ENCODE peak calls at places on chromosome 19, in five cellular contexts. One of them, this sample, is unnamed.
A peak's percentile ranks its signal among the peaks of the same experiment; 100 is the strongest.

GRCh38 chr19:11422163-11423068 is 3.3 kb upstream of the RGL3 start:
- DNase-seq in choroid plexus epithelial cell: peak; percentile 26
- DNase-seq in brain microvascular endothelial cell: peak; percentile 33
- DNase-seq in heart right ventricle: peak; percentile 79
- DNase-seq in neural progenitor cell: peak; percentile 64
- DNase-seq in this sample: no peak

GRCh38 chr19:18697680-18698079 is 14.2 kb downstream of the CRTC1 start:
- DNase-seq in choroid plexus epithelial cell: no peak
- DNase-seq in brain microvascular endothelial cell: no peak
- DNase-seq in heart right ventricle: no peak
- DNase-seq in neural progenitor cell: no peak
- DNase-seq in this sample: no peak

GRCh38 chr19:2176336-2176994 is 12.7 kb downstream of the DOT1L start:
- DNase-seq in choroid plexus epithelial cell: no peak
- DNase-seq in brain microvascular endothelial cell: no peak
- DNase-seq in heart right ventricle: no peak
- DNase-seq in neural progenitor cell: no peak
- DNase-seq in this sample: no peak

GRCh38 chr19:14410054-14410774 is 8.9 kb downstream of the DDX39A start:
- DNase-seq in choroid plexus epithelial cell: no peak
- DNase-seq in brain microvascular endothelial cell: no peak
- DNase-seq in heart right ventricle: no peak
- DNase-seq in neural progenitor cell: no peak
- DNase-seq in this sample: no peak

GRCh38 chr19:17234911-17235617 is 9.0 kb downstream of the OCEL1 start:
- DNase-seq in choroid plexus epithelial cell: peak; percentile 56
- DNase-seq in brain microvascular endothelial cell: peak; percentile 29
- DNase-seq in heart right ventricle: no peak
- DNase-seq in neural progenitor cell: peak; percentile 76
- DNase-seq in this sample: no peak

GRCh38 chr19:6414033-6414643 is 10.5 kb downstream of the KHSRP start:
- DNase-seq in choroid plexus epithelial cell: no peak
- DNase-seq in brain microvascular endothelial cell: no peak
- DNase-seq in heart right ventricle: no peak
- DNase-seq in neural progenitor cell: peak; percentile 38
- DNase-seq in this sample: no peak

GRCh38 chr19:32396046-32396652 is 9.4 kb upstream of the DPY19L3 start:
- DNase-seq in choroid plexus epithelial cell: no peak
- DNase-seq in brain microvascular endothelial cell: no peak
- DNase-seq in heart right ventricle: no peak
- DNase-seq in neural progenitor cell: no peak
- DNase-seq in this sample: no peak

GRCh38 chr19:47094557-47095517 is 18.7 kb downstream of the ZC3H4 start:
- DNase-seq in choroid plexus epithelial cell: peak; percentile 47
- DNase-seq in brain microvascular endothelial cell: no peak
- DNase-seq in heart right ventricle: no peak
- DNase-seq in neural progenitor cell: no peak
- DNase-seq in this sample: no peak

GRCh38 chr19:55526216-55527196 is 10.4 kb downstream of the SBK2 start:
- DNase-seq in choroid plexus epithelial cell: peak; percentile 92
- DNase-seq in brain microvascular endothelial cell: peak; percentile 62
- DNase-seq in heart right ventricle: peak; percentile 72
- DNase-seq in neural progenitor cell: no peak
- DNase-seq in this sample: no peak

GRCh38 chr19:16828990-16829821 is at the start of gene SIN3B:
- DNase-seq in choroid plexus epithelial cell: peak; percentile 92
- DNase-seq in brain microvascular endothelial cell: peak; percentile 71
- DNase-seq in heart right ventricle: peak; percentile 82
- DNase-seq in neural progenitor cell: peak; percentile 93
- DNase-seq in this sample: no peak

GRCh38 chr19:18300930-18301717 is 19.7 kb upstream of the JUND start:
- DNase-seq in choroid plexus epithelial cell: peak; percentile 54
- DNase-seq in brain microvascular endothelial cell: peak; percentile 45
- DNase-seq in heart right ventricle: peak; percentile 84
- DNase-seq in neural progenitor cell: no peak
- DNase-seq in this sample: no peak

GRCh38 chr19:31527443-31527842 is 178.2 kb upstream of the TSHZ3 start:
- DNase-seq in choroid plexus epithelial cell: no peak
- DNase-seq in brain microvascular endothelial cell: no peak
- DNase-seq in heart right ventricle: no peak
- DNase-seq in neural progenitor cell: no peak
- DNase-seq in this sample: no peak

GRCh38 chr19:21328402-21328801 is 808 bp downstream of the ZNF708 start:
- DNase-seq in choroid plexus epithelial cell: peak; percentile 12
- DNase-seq in brain microvascular endothelial cell: no peak
- DNase-seq in heart right ventricle: no peak
- DNase-seq in neural progenitor cell: peak; percentile 68
- DNase-seq in this sample: no peak

GRCh38 chr19:17205237-17206140 is 9.7 kb upstream of the USE1 start:
- DNase-seq in choroid plexus epithelial cell: peak; percentile 83
- DNase-seq in brain microvascular endothelial cell: peak; percentile 29
- DNase-seq in heart right ventricle: peak; percentile 37
- DNase-seq in neural progenitor cell: peak; percentile 75
- DNase-seq in this sample: no peak

GRCh38 chr19:4359627-4360000 is 16.3 kb downstream of the MPND start:
- DNase-seq in choroid plexus epithelial cell: no peak
- DNase-seq in brain microvascular endothelial cell: no peak
- DNase-seq in heart right ventricle: no peak
- DNase-seq in neural progenitor cell: no peak
- DNase-seq in this sample: no peak

GRCh38 chr19:2195914-2196313 is 32.2 kb downstream of the DOT1L start:
- DNase-seq in choroid plexus epithelial cell: no peak
- DNase-seq in brain microvascular endothelial cell: no peak
- DNase-seq in heart right ventricle: no peak
- DNase-seq in neural progenitor cell: no peak
- DNase-seq in this sample: no peak

GRCh38 chr19:33511346-33511745 is 10.2 kb downstream of the PEPD start:
- DNase-seq in choroid plexus epithelial cell: no peak
- DNase-seq in brain microvascular endothelial cell: no peak
- DNase-seq in heart right ventricle: no peak
- DNase-seq in neural progenitor cell: no peak
- DNase-seq in this sample: no peak

GRCh38 chr19:19742773-19743172 is 9.9 kb upstream of the ZNF14 start:
- DNase-seq in choroid plexus epithelial cell: no peak
- DNase-seq in brain microvascular endothelial cell: no peak
- DNase-seq in heart right ventricle: no peak
- DNase-seq in neural progenitor cell: no peak
- DNase-seq in this sample: no peak

GRCh38 chr19:18014197-18014596 is 6.2 kb downstream of the ARRDC2 start:
- DNase-seq in choroid plexus epithelial cell: peak; percentile 41
- DNase-seq in brain microvascular endothelial cell: no peak
- DNase-seq in heart right ventricle: no peak
- DNase-seq in neural progenitor cell: no peak
- DNase-seq in this sample: no peak

GRCh38 chr19:55091955-55092354 is 16.3 kb downstream of the EPS8L1 start:
- DNase-seq in choroid plexus epithelial cell: no peak
- DNase-seq in brain microvascular endothelial cell: no peak
- DNase-seq in heart right ventricle: no peak
- DNase-seq in neural progenitor cell: peak; percentile 62
- DNase-seq in this sample: no peak

GRCh38 chr19:40611096-40611495 is 9.9 kb downstream of the LTBP4 start:
- DNase-seq in choroid plexus epithelial cell: no peak
- DNase-seq in brain microvascular endothelial cell: no peak
- DNase-seq in heart right ventricle: no peak
- DNase-seq in neural progenitor cell: no peak
- DNase-seq in this sample: no peak

GRCh38 chr19:19637186-19637522 is 6.3 kb downstream of the GMIP start:
- DNase-seq in choroid plexus epithelial cell: no peak
- DNase-seq in brain microvascular endothelial cell: no peak
- DNase-seq in heart right ventricle: no peak
- DNase-seq in neural progenitor cell: no peak
- DNase-seq in this sample: no peak

GRCh38 chr19:44228318-44228717 is 16.0 kb downstream of the ZNF227 start:
- DNase-seq in choroid plexus epithelial cell: no peak
- DNase-seq in brain microvascular endothelial cell: no peak
- DNase-seq in heart right ventricle: no peak
- DNase-seq in neural progenitor cell: no peak
- DNase-seq in this sample: no peak

GRCh38 chr19:9836021-9836420 is 903 bp downstream of the PIN1 start:
- DNase-seq in choroid plexus epithelial cell: peak; percentile 60
- DNase-seq in brain microvascular endothelial cell: peak; percentile 40
- DNase-seq in heart right ventricle: no peak
- DNase-seq in neural progenitor cell: no peak
- DNase-seq in this sample: no peak

DNA sequence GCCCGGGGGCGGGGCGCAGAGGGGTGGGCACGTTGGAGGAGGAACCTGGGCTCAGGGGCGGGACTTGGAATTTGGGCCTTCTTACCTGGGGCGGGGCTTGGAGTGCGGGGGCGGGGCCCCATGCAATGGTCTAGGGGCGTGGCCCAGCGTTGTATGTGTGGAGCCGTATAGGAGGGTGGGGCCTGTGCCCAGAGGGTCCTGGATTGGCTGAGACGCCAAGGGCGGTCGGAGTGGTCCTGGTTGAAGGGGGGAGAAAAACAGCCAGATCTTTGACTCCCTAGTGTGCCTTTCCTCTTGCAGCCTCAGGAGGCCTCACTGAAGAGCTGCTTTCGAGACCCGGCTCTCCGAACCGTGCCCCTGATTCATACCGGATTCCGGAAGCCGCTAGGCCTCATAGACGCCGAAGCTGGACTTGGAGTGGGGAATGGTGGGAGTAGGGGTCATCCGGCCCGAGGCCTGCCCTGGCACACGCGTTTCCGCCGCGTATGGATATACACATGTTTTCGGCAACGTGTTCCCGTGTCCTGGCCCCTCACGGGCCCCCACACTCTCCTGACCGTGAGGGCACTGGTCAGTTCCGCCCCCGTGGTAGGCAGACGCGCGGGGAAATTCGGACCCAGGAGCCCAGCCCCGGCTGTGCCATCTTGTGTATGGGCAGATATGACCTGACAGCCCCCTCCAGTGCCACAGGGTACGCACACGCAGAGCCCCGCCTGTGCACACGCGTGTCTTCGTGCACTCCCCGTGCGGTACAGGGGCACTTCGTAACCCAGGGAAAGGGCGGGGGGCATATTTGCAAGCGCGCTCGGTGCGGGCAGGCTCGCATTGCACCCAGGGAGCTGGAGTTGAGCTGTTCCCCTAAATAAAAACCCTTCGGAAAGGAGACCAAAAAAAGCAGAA is 661 bp upstream of the PRR12 start:
- DNase-seq in choroid plexus epithelial cell: peak; percentile 99
- DNase-seq in brain microvascular endothelial cell: peak; percentile 97
- DNase-seq in heart right ventricle: peak; percentile 94
- DNase-seq in neural progenitor cell: peak; percentile 99
- DNase-seq in this sample: peak; percentile 67
- TF ChIP-seq CTCF in choroid plexus epithelial cell: peak; percentile 21
- TF ChIP-seq CTCF in brain microvascular endothelial cell: peak; percentile 29
- TF ChIP-seq CTCF in heart right ventricle: no peak
- TF ChIP-seq CTCF in neural progenitor cell: no peak
- TF ChIP-seq CTCF in this sample: no peak

DNA sequence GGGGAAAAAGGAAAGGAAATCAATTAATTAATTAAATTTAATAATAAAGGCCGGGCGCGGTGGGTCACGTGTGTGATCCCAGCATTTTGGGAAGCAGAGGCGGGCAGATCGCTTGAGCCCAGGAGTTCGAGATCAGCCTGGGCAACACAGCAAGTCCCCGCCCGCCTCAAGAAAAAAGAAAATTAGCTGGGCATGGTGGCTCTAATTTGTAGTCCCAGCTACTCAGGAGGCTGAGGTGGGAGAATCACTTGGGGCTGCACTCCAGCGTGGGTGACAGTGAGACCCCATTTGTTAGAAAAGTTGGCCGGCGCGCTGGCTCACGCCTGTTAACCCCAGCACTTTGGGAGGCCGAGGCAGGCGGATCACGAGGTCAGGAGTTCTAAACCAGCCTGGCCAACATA is 733 bp upstream of the CD320 start:
- DNase-seq in choroid plexus epithelial cell: no peak
- DNase-seq in brain microvascular endothelial cell: no peak
- DNase-seq in heart right ventricle: peak; percentile 5
- DNase-seq in neural progenitor cell: no peak
- DNase-seq in this sample: no peak
- H3K4me3 ChIP-seq in choroid plexus epithelial cell: peak overlapping the region; percentile 67
- H3K4me3 ChIP-seq in brain microvascular endothelial cell: peak overlapping the region; percentile 65
- H3K4me3 ChIP-seq in heart right ventricle: peak overlapping the region; percentile 65
- H3K4me3 ChIP-seq in neural progenitor cell: peak overlapping the region; percentile 57
- H3K4me3 ChIP-seq in this sample: no peak overlapping the region

GRCh38 chr19:3344608-3345598 is 21.5 kb upstream of the NFIC start:
- DNase-seq in choroid plexus epithelial cell: no peak
- DNase-seq in brain microvascular endothelial cell: no peak
- DNase-seq in heart right ventricle: no peak
- DNase-seq in neural progenitor cell: no peak
- DNase-seq in this sample: no peak

GRCh38 chr19:3346677-3347353 is 19.6 kb upstream of the NFIC start:
- DNase-seq in choroid plexus epithelial cell: no peak
- DNase-seq in brain microvascular endothelial cell: no peak
- DNase-seq in heart right ventricle: peak; percentile 69
- DNase-seq in neural progenitor cell: no peak
- DNase-seq in this sample: no peak

GRCh38 chr19:3345850-3346460 is 20.4 kb upstream of the NFIC start:
- DNase-seq in choroid plexus epithelial cell: no peak
- DNase-seq in brain microvascular endothelial cell: no peak
- DNase-seq in heart right ventricle: no peak
- DNase-seq in neural progenitor cell: no peak
- DNase-seq in this sample: no peak

GRCh38 chr19:3342246-3342645 is 24.1 kb upstream of the NFIC start:
- DNase-seq in choroid plexus epithelial cell: no peak
- DNase-seq in brain microvascular endothelial cell: no peak
- DNase-seq in heart right ventricle: no peak
- DNase-seq in neural progenitor cell: no peak
- DNase-seq in this sample: no peak

DNA sequence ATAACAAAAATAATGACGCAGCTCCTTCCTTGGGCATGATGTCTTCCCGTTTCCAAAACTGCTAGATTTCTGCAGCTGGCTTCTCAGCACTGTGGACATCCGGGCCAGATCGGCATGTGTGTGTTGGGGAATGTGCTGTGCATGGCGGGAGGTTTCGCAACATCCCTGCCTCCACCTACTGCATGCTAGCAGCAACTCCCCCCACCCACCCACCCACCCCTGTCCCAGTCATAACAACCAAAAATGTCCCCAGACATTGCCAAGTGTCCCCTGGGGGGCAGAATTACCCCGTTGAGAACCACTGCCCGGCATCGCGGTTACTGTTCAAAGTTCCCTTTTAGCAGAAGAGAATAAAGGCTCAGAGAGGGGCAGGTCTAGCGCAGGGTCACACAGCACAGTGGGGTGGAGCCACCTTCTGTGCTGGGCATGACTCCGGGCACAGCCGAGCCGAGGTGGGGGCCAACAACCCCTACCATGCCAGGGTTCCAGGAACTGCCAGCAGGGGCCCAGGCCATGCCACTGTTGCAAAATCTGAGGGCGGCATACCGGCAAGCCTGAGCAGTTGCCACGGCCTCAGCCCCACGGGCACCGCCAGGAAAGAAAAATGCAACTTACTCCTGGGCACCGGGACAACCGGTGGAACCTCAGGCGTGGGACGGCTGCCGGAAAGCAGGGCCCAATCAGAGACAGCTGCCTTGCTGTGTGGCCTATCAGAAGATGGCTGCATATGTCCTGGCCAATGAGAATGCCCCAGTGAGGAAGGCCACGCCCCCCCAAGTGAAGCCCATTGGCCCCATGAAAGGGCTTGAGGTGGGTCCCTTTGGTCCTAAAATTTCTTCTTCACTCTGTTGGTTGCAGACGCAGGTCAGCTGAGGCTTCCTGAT is 22.5 kb upstream of the NFIC start:
- DNase-seq in choroid plexus epithelial cell: peak; percentile 89
- DNase-seq in brain microvascular endothelial cell: peak; percentile 65
- DNase-seq in heart right ventricle: peak; percentile 77
- DNase-seq in neural progenitor cell: no peak
- DNase-seq in this sample: no peak
- TF ChIP-seq CTCF in choroid plexus epithelial cell: no peak
- TF ChIP-seq CTCF in brain microvascular endothelial cell: no peak
- TF ChIP-seq CTCF in heart right ventricle: peak; percentile 10
- TF ChIP-seq CTCF in neural progenitor cell: no peak
- TF ChIP-seq CTCF in this sample: no peak

GRCh38 chr19:41998246-41999020 is 4.4 kb upstream of the ATP1A3 start:
- DNase-seq in choroid plexus epithelial cell: peak; percentile 53
- DNase-seq in brain microvascular endothelial cell: peak; percentile 6
- DNase-seq in heart right ventricle: no peak
- DNase-seq in neural progenitor cell: peak; percentile 92
- DNase-seq in this sample: no peak
- H3K4me3 ChIP-seq in choroid plexus epithelial cell: no peak overlapping the region
- H3K4me3 ChIP-seq in brain microvascular endothelial cell: no peak overlapping the region
- H3K4me3 ChIP-seq in heart right ventricle: no peak overlapping the region
- H3K4me3 ChIP-seq in neural progenitor cell: peak overlapping the region; percentile 39
- H3K4me3 ChIP-seq in this sample: no peak overlapping the region

This sample was measured in AG04449.